ENCODE peak calls at places on chromosomes 5 and 9, in six cellular contexts. F is PC-9, V is colonic mucosa, N is brain microvascular endothelial cell, B is uterus, H is left ventricle myocardium inferior. S is an unnamed sample. For H3K27me3, the result is how much of the 10 kb centered on the place peaks cover.

GRCh38 chr5:33205727-33206410 is 234.9 kb upstream of the TARS1 start:
- DNase-seq in N (no peak), F (no peak), V (no peak), B (no peak), H (no peak), S (no peak)

GRCh38 chr9:76472925-76473324 is 13.9 kb downstream of the GCNT1 start:
- DNase-seq in B (no peak), V (peak), N (no peak), H (no peak), F (no peak), S (no peak)

GRCh38 chr9:93673844-93674334 is 97.5 kb downstream of the PHF2 start:
- DNase-seq in F (no peak), V (peak), N (no peak), H (peak), B (peak), S (no peak)

GRCh38 chr9:38035873-38036272 is 33.2 kb downstream of the SHB start:
- DNase-seq in F (peak), N (peak), V (no peak), H (no peak), B (no peak), S (peak)

GRCh38 chr9:34334337-34334824 is 5.0 kb downstream of the NUDT2 start:
- DNase-seq in N (no peak), B (no peak), H (no peak), F (no peak), V (no peak), S (no peak)

GRCh38 chr9:89888233-89888632 is 283.4 kb downstream of the GADD45G start:
- DNase-seq in B (no peak), N (no peak), V (no peak), F (no peak), H (no peak), S (no peak)

GRCh38 chr5:27048507-27048906 is 10.1 kb upstream of the CDH9 start:
- DNase-seq in F (no peak), B (no peak), N (no peak), H (no peak), V (no peak), S (no peak)

GRCh38 chr9:5008206-5008605 is 23.1 kb downstream of the JAK2 start:
- DNase-seq in B (no peak), F (no peak), N (no peak), V (no peak), H (no peak), S (no peak)

GRCh38 chr5:83306572-83307241 is 164.8 kb upstream of the VCAN start:
- DNase-seq in B (no peak), V (no peak), N (peak), F (no peak), H (peak), S (peak)

GRCh38 chr9:75065513-75065912 is 22.4 kb downstream of the NMRK1 start:
- DNase-seq in N (no peak), B (no peak), H (no peak), F (no peak), V (no peak), S (no peak)

GRCh38 chr5:119840175-119840574 is 210.8 kb downstream of the FAM170A start:
- DNase-seq in F (no peak), V (no peak), H (no peak), N (no peak), B (no peak), S (no peak)

GRCh38 chr5:123382252-123382651 is 41.0 kb downstream of the CEP120 start:
- DNase-seq in F (no peak), V (no peak), H (no peak), B (no peak), N (no peak), S (no peak)

GRCh38 chr5:33641722-33642505 is 201.1 kb downstream of the TARS1 start:
- DNase-seq in N (peak), H (no peak), F (peak), B (no peak), V (no peak), S (no peak)

GRCh38 chr5:106523842-106524241 is 1146.9 kb downstream of the EFNA5 start:
- DNase-seq in H (no peak), N (no peak), F (peak), B (no peak), V (no peak), S (no peak)

GRCh38 chr9:14179449-14179848 is 134.5 kb downstream of the NFIB start:
- DNase-seq in F (peak), V (peak), B (no peak), N (no peak), H (no peak), S (no peak)

GRCh38 chr5:14223372-14223771 is 80.2 kb downstream of the TRIO start:
- DNase-seq in B (no peak), N (no peak), V (no peak), H (no peak), F (no peak), S (no peak)

GRCh38 chr5:57004800-57005199 is 52.9 kb upstream of the MIER3 start:
- DNase-seq in F (peak), B (no peak), N (no peak), V (no peak), H (no peak), S (no peak)

GRCh38 chr5:172715931-172716682 is 54.9 kb downstream of the DUSP1 start:
- DNase-seq in B (no peak), F (no peak), H (no peak), V (no peak), N (no peak), S (no peak)

GRCh38 chr9:16559418-16560188 is 310.9 kb downstream of the BNC2 start:
- DNase-seq in B (no peak), F (no peak), H (no peak), N (no peak), V (peak), S (no peak)

DNA sequence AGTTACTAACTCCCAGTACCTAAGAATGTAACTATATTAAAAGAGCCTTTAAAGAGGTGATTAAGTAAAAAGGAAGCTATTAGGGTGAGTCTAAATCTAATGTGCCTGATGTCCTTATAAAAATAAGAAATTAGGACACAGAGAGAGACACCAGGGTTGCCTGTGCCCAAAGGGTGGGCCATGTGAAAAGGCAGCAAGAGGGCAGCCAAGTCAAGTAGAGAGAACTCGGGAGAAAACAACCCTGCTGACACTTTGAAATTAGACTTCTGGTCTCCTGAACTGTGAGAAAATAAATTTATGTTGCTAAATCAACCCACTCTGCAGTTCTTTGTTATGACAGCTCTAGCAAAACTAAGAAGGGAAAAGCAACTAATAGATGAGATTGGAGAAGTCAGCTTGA is 1647.6 kb upstream of the C9orf72 start:
- DNase-seq in F (no peak), V (no peak), N (no peak), H (no peak), B (no peak), S (no peak)
- TF ChIP-seq CTCF in F (no peak), V (no peak), N (no peak), H (no peak), B (peak), S (no peak)

DNA sequence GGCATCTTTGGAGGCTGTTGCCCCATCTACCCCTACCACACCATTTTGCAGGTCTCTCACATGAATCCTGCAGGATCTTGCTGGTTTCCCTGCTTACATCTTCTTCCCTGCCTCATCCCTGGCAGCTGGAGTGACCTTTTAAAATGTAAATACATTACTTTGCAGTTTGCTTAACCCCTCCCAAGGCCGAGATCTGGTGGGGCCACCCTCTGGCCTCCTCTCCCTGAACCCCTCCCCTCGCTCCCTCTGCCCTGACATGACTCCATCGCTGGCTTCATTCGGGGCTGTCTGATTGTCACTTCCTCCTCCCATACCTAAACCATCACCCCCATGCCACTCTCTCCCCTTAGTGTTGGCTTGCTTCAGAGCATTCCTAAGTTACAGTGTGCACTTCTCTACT is 12.6 kb upstream of the PALM2AKAP2 start:
- DNase-seq in H (no peak), F (no peak), N (no peak), B (no peak), V (no peak), S (no peak)
- H3K4me3 ChIP-seq in H (no peak), F (no peak), N (no peak), B (no peak), V (no peak), S (no peak)

GRCh38 chr9:107874137-107874536 is 384.6 kb upstream of the KLF4 start:
- DNase-seq in B (no peak), V (no peak), F (no peak), H (no peak), N (no peak), S (no peak)
- H3K27me3 ChIP-seq in B (under half), V (under half), F (under half), H (under half), N (under half), S (under half)

GRCh38 chr9:95875305-95876137 is at the start of gene ERCC6L2:
- DNase-seq in H (peak), V (peak), B (peak), F (peak), N (peak), S (peak)
- TF ChIP-seq CTCF in H (peak), V (no peak), B (no peak), F (no peak), N (no peak), S (peak)

DNA sequence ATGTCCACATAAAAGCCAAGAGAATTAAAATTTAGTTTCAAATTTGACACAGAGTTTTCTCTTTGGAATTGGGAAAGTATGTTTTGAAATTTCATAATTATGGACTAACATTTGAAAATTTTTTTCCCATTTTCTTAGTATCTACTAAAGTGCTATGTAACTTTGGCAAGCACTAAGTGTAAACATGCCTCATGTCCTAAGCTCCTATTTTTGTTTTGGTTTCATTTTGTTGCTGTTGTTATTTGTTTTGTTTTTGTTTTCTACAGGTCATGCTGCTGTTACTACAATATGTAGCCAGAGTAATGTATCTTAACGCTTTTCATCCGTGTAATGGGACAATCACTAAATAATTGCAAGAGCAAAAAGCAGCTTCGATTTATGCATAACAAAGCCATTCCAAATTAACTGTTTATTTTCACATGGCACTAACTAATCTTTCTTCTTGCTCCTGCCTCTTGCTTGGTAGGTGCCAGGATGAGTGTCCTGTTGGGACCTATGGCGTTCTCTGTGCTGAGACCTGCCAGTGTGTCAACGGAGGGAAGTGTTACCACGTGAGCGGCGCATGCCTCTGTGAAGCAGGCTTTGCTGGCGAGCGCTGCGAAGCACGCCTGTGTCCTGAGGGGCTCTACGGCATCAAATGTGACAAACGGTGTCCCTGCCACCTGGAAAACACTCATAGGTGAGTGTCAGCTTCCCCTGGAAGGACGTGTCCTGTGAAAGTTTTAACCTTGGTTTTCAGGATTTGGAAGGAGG is 107.3 kb upstream of the PRRC1 start:
- DNase-seq in N (no peak), V (no peak), H (no peak), B (no peak), F (no peak), S (no peak)
- H3K4me3 ChIP-seq in N (no peak), V (no peak), H (peak), B (no peak), F (no peak), S (no peak)

DNA sequence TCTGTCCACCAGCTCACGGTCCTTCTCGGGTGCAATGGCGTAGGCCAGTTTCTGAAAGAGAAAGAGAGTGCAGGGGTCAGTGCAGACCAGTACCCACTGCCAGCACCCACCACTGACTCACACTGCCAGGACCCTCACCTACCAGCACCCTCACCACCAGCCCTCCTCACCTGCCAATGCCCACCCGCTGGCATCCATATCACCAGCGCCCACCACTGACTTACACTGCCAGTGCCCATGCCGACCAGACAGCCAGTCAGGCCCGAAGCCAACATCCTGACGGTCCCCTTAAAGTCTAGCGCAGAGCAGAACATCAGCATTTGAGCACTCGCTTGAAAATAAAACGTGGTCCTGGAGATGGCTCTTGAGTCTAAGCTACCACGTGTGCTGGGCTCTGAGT is 44.3 kb downstream of the SLC6A3 start:
- DNase-seq in H (peak), F (no peak), V (no peak), B (no peak), N (no peak), S (no peak)
- H3K27me3 ChIP-seq in H (half or more), F (half or more), V (under half), B (under half), N (under half), S (under half)

GRCh38 chr5:75050415-75050814 is 1.9 kb downstream of the GCNT4 start:
- DNase-seq in H (no peak), N (no peak), F (no peak), V (peak), B (no peak), S (no peak)
- TF ChIP-seq CTCF in H (no peak), N (peak), F (no peak), V (no peak), B (no peak), S (peak)